ENCODE peak calls at places on chromosomes 4 and X, in six cellular contexts. H is C1 segment of cervical spinal cord, R is HFF-Myc, N is PC-3, E is iPS-NIHi11, Q is RCC 7860. G is an unnamed sample.

GRCh38 chr4:94827481-94828110 is 69.8 kb downstream of the BMPR1B start:
- DNase-seq in N (peak), R (peak), E (no peak), Q (peak), H (no peak), G (no peak)

GRCh38 chrX:120310861-120311631 is at the start of gene TMEM255A:
- DNase-seq in H (peak), R (no peak), E (peak), N (no peak), Q (no peak), G (peak)

GRCh38 chr4:172480471-172480870 is 667.3 kb downstream of the GALNTL6 start:
- DNase-seq in Q (no peak), E (no peak), N (no peak), H (no peak), R (no peak), G (no peak)

GRCh38 chrX:39705299-39705698 is 392.5 kb downstream of the BCOR start:
- DNase-seq in E (peak), R (peak), Q (peak), H (no peak), N (peak), G (peak)

GRCh38 chrX:55919367-55920221 is 202.0 kb downstream of the RRAGB start:
- DNase-seq in H (no peak), Q (no peak), E (no peak), R (no peak), N (peak), G (no peak)

GRCh38 chrX:1925053-1925481 is 310.2 kb downstream of the ASMT start:
- DNase-seq in E (peak), N (no peak), H (no peak), R (no peak), Q (no peak), G (peak)

GRCh38 chr4:185179488-185179887 is 24.3 kb downstream of the CFAP97 start:
- DNase-seq in E (no peak), H (no peak), Q (no peak), N (no peak), R (no peak), G (no peak)

GRCh38 chrX:69493193-69493592 is 10.9 kb upstream of the NALF2 start:
- DNase-seq in Q (no peak), E (peak), H (no peak), N (peak), R (no peak), G (peak)

GRCh38 chrX:21658746-21659145 is 616 bp upstream of the KLHL34 start:
- DNase-seq in N (no peak), H (no peak), E (peak), R (no peak), Q (no peak), G (no peak)

GRCh38 chr4:142334931-142335330 is 511.2 kb downstream of the INPP4B start:
- DNase-seq in E (no peak), H (no peak), R (no peak), Q (no peak), N (no peak), G (no peak)

GRCh38 chr4:14568356-14568755 is 433.9 kb upstream of the CPEB2 start:
- DNase-seq in N (no peak), E (no peak), Q (no peak), R (no peak), H (no peak), G (no peak)

GRCh38 chr4:121784975-121785374 is 16.1 kb upstream of the EXOSC9 start:
- DNase-seq in E (no peak), H (no peak), N (peak), Q (peak), R (no peak), G (no peak)

GRCh38 chr4:173247316-173247715 is 78.7 kb downstream of the GALNT7 start:
- DNase-seq in Q (no peak), R (no peak), H (no peak), N (no peak), E (no peak), G (no peak)

GRCh38 chr4:83251074-83251835 is 33.3 kb downstream of the COQ2 start:
- DNase-seq in E (no peak), N (no peak), R (no peak), H (no peak), Q (peak), G (no peak)

GRCh38 chrX:9860826-9861225 is 74.6 kb downstream of the SHROOM2 start:
- DNase-seq in E (no peak), N (no peak), H (no peak), R (no peak), Q (no peak), G (no peak)

GRCh38 chr4:8379281-8379680 is 61.2 kb downstream of the ACOX3 start:
- DNase-seq in N (no peak), E (no peak), R (no peak), H (no peak), Q (no peak), G (no peak)

GRCh38 chr4:150211821-150212445 is 133.7 kb downstream of the DCLK2 start:
- DNase-seq in E (no peak), R (peak), N (no peak), H (no peak), Q (no peak), G (no peak)

G was measured in H7.